ENCODE peak calls at places on chromosomes 2 and 18, in four cellular contexts. H, J, Y and C are unnamed samples.

GRCh38 chr2:203636896-203637818 is 69.3 kb upstream of the CD28 start:
- DNase-seq in H (no peak), J (no peak), Y (no peak), C (no peak)

GRCh38 chr2:73109796-73110540 is 2.8 kb downstream of the RAB11FIP5 start:
- DNase-seq in H (no peak), Y (no peak), J (no peak), C (no peak)

GRCh38 chr2:177078416-177078815 is 134.2 kb upstream of the HNRNPA3 start:
- DNase-seq in J (no peak), Y (no peak), H (no peak), C (peak)

GRCh38 chr2:176473177-176473576 is 203.9 kb downstream of the MTX2 start:
- DNase-seq in H (no peak), Y (no peak), J (no peak), C (no peak)

GRCh38 chr2:234841321-234842015 is 110.3 kb upstream of the SH3BP4 start:
- DNase-seq in Y (no peak), J (no peak), H (no peak), C (no peak)

GRCh38 chr2:189226017-189226416 is 46.5 kb upstream of the COL5A2 start:
- DNase-seq in Y (no peak), H (no peak), J (no peak), C (peak)

GRCh38 chr2:119647440-119648169 is 31.4 kb upstream of the TMEM177 start:
- DNase-seq in J (no peak), H (no peak), Y (no peak), C (no peak)

GRCh38 chr18:13461936-13462335 is 243.4 kb downstream of the LDLRAD4 start:
- DNase-seq in H (no peak), Y (no peak), J (no peak), C (no peak)

GRCh38 chr2:68340631-68341329 is 21.0 kb upstream of the CNRIP1 start:
- DNase-seq in J (no peak), H (no peak), Y (no peak), C (no peak)

GRCh38 chr2:215851091-215851490 is 162.3 kb downstream of the MREG start:
- DNase-seq in J (no peak), Y (no peak), H (no peak), C (no peak)

GRCh38 chr2:205759732-205760516 is 77.6 kb downstream of the NRP2 start:
- DNase-seq in J (no peak), Y (no peak), H (no peak), C (no peak)

GRCh38 chr2:138373993-138374408 is 127.6 kb upstream of the SPOPL start:
- DNase-seq in J (peak), H (no peak), Y (peak), C (peak)

GRCh38 chr2:28276076-28276618 is 116.5 kb upstream of the FOSL2 start:
- DNase-seq in H (no peak), Y (no peak), J (peak), C (peak)

DNA sequence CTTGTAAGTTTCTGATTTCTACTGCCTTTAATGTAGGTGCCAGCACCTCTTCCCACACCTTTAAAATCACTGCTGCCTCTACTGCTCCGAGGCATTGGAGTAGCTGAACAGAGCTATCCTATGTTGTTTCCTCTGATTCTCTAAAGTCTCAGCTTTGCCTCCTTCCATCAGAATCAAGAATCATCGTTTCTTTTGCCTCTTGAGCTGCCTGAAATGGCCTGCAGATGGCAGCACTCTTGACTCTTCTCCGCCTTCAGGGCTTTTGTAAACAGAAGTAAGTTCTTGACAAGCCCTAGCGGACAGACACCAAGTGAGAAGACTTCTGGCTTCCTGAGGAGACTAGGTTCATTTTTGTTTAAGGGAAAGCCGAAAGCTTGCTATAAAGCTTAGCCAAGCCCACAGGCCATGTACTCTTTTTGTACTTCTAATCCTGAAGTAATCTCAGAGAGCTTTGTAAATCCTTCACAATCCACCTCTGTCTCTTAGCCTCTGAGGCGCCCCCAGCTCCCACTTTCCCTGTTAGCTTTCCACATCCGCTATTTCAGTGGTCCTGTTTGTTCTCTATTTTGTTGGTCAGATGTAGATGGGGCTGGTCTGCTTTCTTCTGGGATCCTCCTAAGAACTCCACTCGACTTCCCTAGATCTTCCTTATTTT is 48.4 kb downstream of the GTF3C3 start:
- DNase-seq in H (peak), J (peak), Y (peak), C (peak)
- TF ChIP-seq HMGXB4 in H (no peak), J (no peak), Y (peak), C (no peak)

GRCh38 chr2:85238607-85239006 is 89.2 kb downstream of the TGOLN2 start:
- DNase-seq in J (no peak), Y (no peak), H (no peak), C (no peak)
- TF ChIP-seq HMGXB4 in J (no peak), Y (no peak), H (no peak), C (no peak)

DNA sequence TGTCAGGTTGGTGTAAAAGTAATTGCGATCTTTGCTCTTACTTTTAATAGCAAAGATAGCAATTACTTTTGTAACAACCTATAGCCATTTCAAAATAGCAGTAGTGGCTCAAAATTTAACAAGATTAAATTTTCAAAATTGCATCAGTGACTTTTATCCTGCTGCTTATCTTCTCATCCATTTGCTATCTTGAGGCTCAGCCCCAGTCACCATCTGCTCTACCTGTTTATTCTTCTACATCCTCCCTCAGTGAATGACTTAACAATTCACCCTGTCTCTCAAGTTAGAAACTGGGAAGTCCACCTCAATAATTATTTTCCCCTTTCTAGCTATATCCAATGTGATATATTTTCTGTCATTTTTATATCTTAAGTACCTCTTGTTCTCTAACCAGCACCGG is 148.6 kb upstream of the ZNF804A start:
- DNase-seq in H (no peak), Y (no peak), J (no peak), C (no peak)
- TF ChIP-seq HMGXB4 in H (no peak), Y (no peak), J (no peak), C (no peak)

DNA sequence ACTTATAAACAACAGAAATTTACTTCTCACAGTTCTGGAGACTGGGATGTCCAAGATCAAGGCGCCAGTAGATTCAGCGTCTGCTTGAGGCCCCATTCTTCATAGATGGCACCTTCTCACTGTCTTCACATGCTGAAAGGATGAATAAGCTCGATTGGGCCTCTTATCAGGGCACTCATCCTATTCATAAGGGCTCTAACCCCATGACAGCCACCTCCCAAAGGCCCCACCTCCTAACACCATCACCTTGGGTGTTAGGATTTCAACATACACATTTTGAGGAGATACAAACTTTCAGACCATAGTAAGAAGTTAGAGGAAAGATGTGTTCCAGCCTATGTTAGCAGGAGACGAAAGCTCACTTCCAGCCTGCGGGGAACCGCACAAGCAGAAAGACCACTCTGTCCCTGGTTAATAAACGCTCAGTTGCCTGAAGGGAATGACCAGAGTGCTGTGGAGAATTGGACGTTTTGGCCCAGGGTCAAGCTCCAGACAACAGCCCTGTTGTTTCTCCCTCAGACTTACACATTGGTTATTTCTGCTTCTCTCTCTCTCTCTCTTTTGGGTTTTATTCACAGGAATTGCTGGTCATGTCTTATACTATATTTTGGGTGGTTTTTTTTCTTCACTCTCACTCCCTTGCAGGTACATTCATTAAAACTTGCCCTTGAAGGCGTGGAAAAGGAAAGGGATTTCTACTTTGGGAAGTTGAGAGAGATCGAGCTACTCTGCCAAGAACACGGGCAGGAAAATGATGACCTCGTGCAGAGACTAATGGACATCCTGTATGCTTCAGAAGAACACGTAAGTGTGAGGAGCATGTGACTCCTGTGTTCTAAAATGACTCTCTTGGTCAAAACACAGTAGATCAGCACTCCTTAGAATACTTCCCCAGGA is 90.4 kb downstream of the MAPRE2 start:
- DNase-seq in Y (no peak), J (no peak), H (no peak), C (no peak)
- TF ChIP-seq HMGXB4 in Y (no peak), J (no peak), H (no peak), C (no peak)

DNA sequence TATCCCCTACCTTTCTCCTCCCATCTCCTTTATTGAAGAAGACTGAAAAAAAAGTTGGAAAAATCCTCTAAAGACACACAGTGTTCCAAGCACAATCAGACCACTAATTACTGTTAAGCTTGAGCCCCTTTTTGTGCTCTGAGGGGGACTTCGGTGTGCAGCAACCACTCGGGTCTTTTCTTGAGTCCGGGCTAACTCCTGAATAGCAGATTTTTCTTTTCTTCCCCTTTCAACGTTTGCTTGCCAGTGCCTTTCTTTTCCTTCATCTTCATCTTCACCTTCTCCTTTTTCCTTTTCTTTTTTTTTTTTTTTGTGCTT is 43.1 kb upstream of the FZD5 start:
- DNase-seq in Y (no peak), H (no peak), J (no peak), C (no peak)
- TF ChIP-seq HMGXB4 in Y (no peak), H (no peak), J (no peak), C (no peak)

DNA sequence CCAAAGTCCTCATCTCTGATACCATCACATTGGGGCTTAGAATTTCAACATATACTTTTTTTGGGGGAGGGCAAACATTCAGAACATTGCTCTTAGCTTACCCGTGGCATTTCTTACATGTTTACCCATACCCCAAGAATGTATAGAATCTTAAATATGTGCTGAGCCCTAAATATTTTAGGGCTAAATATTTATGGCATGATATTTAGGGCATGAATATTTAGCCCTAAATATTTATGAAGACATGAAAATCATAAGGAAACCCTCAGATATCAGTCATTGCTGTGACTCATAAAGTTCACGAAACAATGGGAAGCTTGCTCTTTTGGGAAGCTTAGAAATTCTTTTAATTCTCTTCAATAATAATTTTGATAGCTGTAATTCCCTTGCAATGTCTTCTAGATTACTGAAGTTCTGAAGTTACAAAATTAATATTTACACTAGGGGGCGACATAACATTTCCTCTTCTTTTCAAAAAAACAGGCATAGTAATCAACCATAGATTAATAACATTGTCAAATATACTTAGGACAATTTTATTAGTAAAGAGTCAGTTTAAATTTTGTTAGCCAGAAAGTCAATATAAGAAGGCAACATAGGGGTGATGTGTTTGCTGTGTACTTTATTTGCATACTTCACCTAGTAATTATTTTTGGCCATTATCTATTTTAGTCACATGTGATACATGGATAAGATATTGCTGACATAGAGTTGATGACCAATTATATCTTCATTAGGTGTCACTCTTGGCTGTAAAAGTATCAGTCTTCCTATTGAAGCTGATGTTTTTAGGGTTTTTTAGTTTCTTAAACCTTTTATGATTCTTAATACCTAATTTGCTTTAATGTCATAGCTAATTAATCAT is 13.1 kb downstream of the ZNF804A start:
- DNase-seq in H (no peak), J (no peak), Y (no peak), C (no peak)
- TF ChIP-seq HMGXB4 in H (no peak), J (no peak), Y (no peak), C (no peak)

GRCh38 chr2:240933966-240934700 is 28.0 kb downstream of the CROCC2 start:
- DNase-seq in Y (no peak), H (peak), J (no peak), C (no peak)
- TF ChIP-seq HMGXB4 in Y (no peak), H (no peak), J (no peak), C (no peak)

GRCh38 chr2:108612514-108613183 is 78.4 kb downstream of the LIMS1 start:
- DNase-seq in H (no peak), J (peak), Y (no peak), C (no peak)
- TF ChIP-seq HMGXB4 in H (no peak), J (no peak), Y (no peak), C (no peak)

GRCh38 chr18:64333584-64333983 is 184.7 kb upstream of the LINC00305 start:
- DNase-seq in H (no peak), J (no peak), Y (no peak), C (no peak)

GRCh38 chr18:64337018-64337417 is 188.1 kb upstream of the LINC00305 start:
- DNase-seq in Y (no peak), J (no peak), H (no peak), C (no peak)

GRCh38 chr18:64332851-64333250 is 184.0 kb upstream of the LINC00305 start:
- DNase-seq in Y (no peak), H (no peak), J (no peak), C (no peak)

GRCh38 chr18:64337673-64338072 is 188.8 kb upstream of the LINC00305 start:
- DNase-seq in Y (no peak), H (no peak), J (no peak), C (no peak)
- TF ChIP-seq HMGXB4 in Y (no peak), H (no peak), J (no peak), C (no peak)

GRCh38 chr2:227180286-227180685 is 15.9 kb downstream of the COL4A3 start:
- DNase-seq in Y (no peak), H (no peak), J (no peak), C (no peak)
- TF ChIP-seq HMGXB4 in Y (no peak), H (no peak), J (no peak), C (no peak)